ENCODE peak calls at places on chromosomes 11 and 22, in four cellular contexts. I is activated T-cell treated with anti-CD3 and anti-CD28 coated beads for 1 hour, A is T-helper 2 cell, R is mucosa of descending colon. M is an unnamed sample.

GRCh38 chr11:113675003-113675471 is 31.1 kb downstream of the TMPRSS5 start:
- DNase-seq in R (no peak), A (no peak), I (no peak), M (no peak)

GRCh38 chr11:65316979-65317786 is 2.5 kb downstream of the CDC42EP2 start:
- DNase-seq in R (peak), A (no peak), I (no peak), M (no peak)

GRCh38 chr22:24088796-24089195 is 77.7 kb downstream of the CABIN1 start:
- DNase-seq in I (no peak), R (no peak), A (no peak), M (no peak)

GRCh38 chr11:15379483-15379882 is 264.8 kb downstream of the INSC start:
- DNase-seq in A (no peak), I (no peak), R (no peak), M (no peak)

GRCh38 chr11:15849265-15849664 is 507.1 kb downstream of the SOX6 start:
- DNase-seq in I (no peak), R (no peak), A (no peak), M (no peak)

GRCh38 chr11:48116437-48116836 is 100.2 kb upstream of the OR4B1 start:
- DNase-seq in I (no peak), R (no peak), A (no peak), M (no peak)

GRCh38 chr11:102564110-102564509 is 33.6 kb upstream of the MMP7 start:
- DNase-seq in A (no peak), I (no peak), R (no peak), M (no peak)

GRCh38 chr11:65833297-65834030 is at the start of gene SNX32:
- DNase-seq in I (peak), A (peak), R (peak), M (peak)

GRCh38 chr11:14308114-14308896 is 50.7 kb downstream of the RRAS2 start:
- DNase-seq in R (no peak), A (no peak), I (no peak), M (no peak)

GRCh38 chr11:44096360-44097188 is 1.1 kb downstream of the EXT2 start:
- DNase-seq in A (no peak), I (no peak), R (peak), M (no peak)

GRCh38 chr11:35141538-35141937 is 2.6 kb downstream of the CD44 start:
- DNase-seq in I (no peak), A (no peak), R (peak), M (no peak)

GRCh38 chr11:63908631-63909491 is 8.1 kb downstream of the RCOR2 start:
- DNase-seq in I (no peak), A (no peak), R (no peak), M (no peak)

GRCh38 chr11:83971063-83971462 is 684.9 kb upstream of the CCDC90B start:
- DNase-seq in A (no peak), R (no peak), I (no peak), M (no peak)

GRCh38 chr11:128956401-128957203 is 13.9 kb upstream of the TP53AIP1 start:
- DNase-seq in R (no peak), A (no peak), I (no peak), M (no peak)

GRCh38 chr11:122863704-122864326 is 18.7 kb upstream of the JHY start:
- DNase-seq in I (peak), A (no peak), R (peak), M (peak)

GRCh38 chr11:68146704-68147474 is 25.7 kb upstream of the CHKA start:
- DNase-seq in A (no peak), I (no peak), R (peak), M (no peak)

GRCh38 chr11:36055356-36055755 is 111.5 kb downstream of the LDLRAD3 start:
- DNase-seq in I (no peak), A (no peak), R (no peak), M (no peak)

GRCh38 chr22:35961480-35961902 is 67.1 kb downstream of the RBFOX2 start:
- DNase-seq in I (no peak), A (no peak), R (no peak), M (no peak)

GRCh38 chr11:14075118-14075601 is 112.6 kb downstream of the SPON1 start:
- DNase-seq in I (peak), A (no peak), R (no peak), M (peak)

GRCh38 chr11:102010776-102011500 is 36.3 kb upstream of the CFAP300 start:
- DNase-seq in I (no peak), R (peak), A (no peak), M (no peak)

GRCh38 chr11:1123970-1124369 is 33.8 kb upstream of the MUC5AC start:
- DNase-seq in R (no peak), A (no peak), I (no peak), M (no peak)

GRCh38 chr11:118012083-118012669 is 26.0 kb downstream of the IL10RA start:
- DNase-seq in I (no peak), R (no peak), A (no peak), M (no peak)

GRCh38 chr22:29187831-29188230 is 17.9 kb upstream of the EMID1 start:
- DNase-seq in I (no peak), A (no peak), R (no peak), M (no peak)

GRCh38 chr11:71080239-71081097 is 171.9 kb downstream of the SHANK2 start:
- DNase-seq in A (no peak), I (no peak), R (peak), M (peak)

GRCh38 chr11:135023499-135023898 is 611.5 kb upstream of the B3GAT1 start:
- DNase-seq in R (no peak), A (no peak), I (no peak), M (no peak)

GRCh38 chr11:68012044-68012842 is 2.1 kb downstream of the ALDH3B1 start:
- DNase-seq in A (no peak), R (peak), I (no peak), M (no peak)

GRCh38 chr22:39299829-39300178 is 19.6 kb downstream of the RPL3 start:
- DNase-seq in A (no peak), R (no peak), I (no peak), M (no peak)

GRCh38 chr22:49106136-49106930 is 721.3 kb downstream of the BRD1 start:
- DNase-seq in A (no peak), I (no peak), R (no peak), M (no peak)

GRCh38 chr11:112795142-112795815 is 165.9 kb upstream of the NCAM1 start:
- DNase-seq in I (no peak), R (no peak), A (no peak), M (no peak)

GRCh38 chr22:50014053-50014501 is 1.5 kb upstream of the IL17REL start:
- DNase-seq in A (peak), R (peak), I (no peak), M (no peak)

GRCh38 chr22:38315801-38316339 is 1.4 kb downstream of the CSNK1E start:
- DNase-seq in R (no peak), I (no peak), A (no peak), M (no peak)

GRCh38 chr11:117473692-117474091 is 146.0 kb downstream of the CEP164 start:
- DNase-seq in A (no peak), I (no peak), R (no peak), M (no peak)

GRCh38 chr22:30182365-30182764 is 64.2 kb downstream of the LIF start:
- DNase-seq in R (no peak), A (no peak), I (no peak), M (no peak)

GRCh38 chr11:125314264-125315087 is 149.9 kb downstream of the PKNOX2 start:
- DNase-seq in I (no peak), R (no peak), A (no peak), M (no peak)

GRCh38 chr11:104487035-104487775 is 323.3 kb upstream of the PDGFD start:
- DNase-seq in I (no peak), R (no peak), A (no peak), M (no peak)

M was measured in T-helper 9 cell.